ENCODE peak calls at places on chromosomes 1 and 21, in five cellular contexts. T, R, B, Y and O are unnamed samples.

GRCh38 chr1:201167625-201167991 is 13.3 kb upstream of the TMEM9 start:
- DNase-seq in T (no peak), B (no peak), R (no peak), Y (no peak), O (no peak)

GRCh38 chr1:11753555-11754208 is 8.3 kb upstream of the C1orf167 start:
- DNase-seq in T (no peak), Y (no peak), R (no peak), B (no peak), O (no peak)

GRCh38 chr21:25464275-25464674 is 143.0 kb downstream of the MRPL39 start:
- DNase-seq in T (no peak), R (no peak), B (no peak), Y (no peak), O (no peak)

GRCh38 chr1:213414901-213415300 is 363.9 kb downstream of the RPS6KC1 start:
- DNase-seq in R (no peak), T (no peak), Y (no peak), B (no peak), O (no peak)

GRCh38 chr21:21200103-21200938 is 202.1 kb downstream of the NCAM2 start:
- DNase-seq in Y (no peak), R (no peak), B (no peak), T (no peak), O (no peak)

GRCh38 chr1:156399355-156400125 is 30.5 kb downstream of the RHBG start:
- DNase-seq in Y (no peak), R (no peak), B (no peak), T (no peak), O (no peak)

GRCh38 chr1:225999912-226000337 is 782 bp upstream of the SDE2 start:
- DNase-seq in T (peak; percentile 39), Y (no peak), R (no peak), B (no peak), O (no peak)

GRCh38 chr1:165871311-165872067 is 44.1 kb downstream of the UCK2 start:
- DNase-seq in B (peak; percentile 99), T (peak; percentile 17), Y (peak; percentile 31), R (no peak), O (no peak)

GRCh38 chr21:42176864-42177263 is 42.1 kb upstream of the ABCG1 start:
- DNase-seq in R (no peak), B (no peak), Y (no peak), T (no peak), O (no peak)

GRCh38 chr21:34737115-34737514 is 68.3 kb downstream of the CLIC6 start:
- DNase-seq in B (no peak), Y (no peak), R (no peak), T (no peak), O (no peak)

GRCh38 chr1:59871746-59872145 is 54.8 kb downstream of the CYP2J2 start:
- DNase-seq in Y (no peak), T (no peak), R (no peak), B (no peak), O (no peak)

GRCh38 chr1:1756661-1757421 is 21.4 kb downstream of the NADK start:
- DNase-seq in T (no peak), B (no peak), Y (no peak), R (no peak), O (no peak)